ENCODE peak calls at places on chromosomes 16 and 17, in eight cellular contexts. One of them, this sample, is unnamed.

GRCh38 chr17:48751733-48752398 is 23.3 kb upstream of the HOXB13 start:
- DNase-seq in D341Med: peak; percentile 42
- DNase-seq in AG04450: no peak
- DNase-seq in AG09319: no peak
- DNase-seq in left colon: no peak
- DNase-seq in iPS DF 6.9: no peak
- DNase-seq in T-helper 2 cell: no peak
- DNase-seq in WTC11: no peak
- DNase-seq in this sample: no peak

GRCh38 chr17:4945176-4945943 is 3.0 kb downstream of the PFN1 start:
- DNase-seq in D341Med: no peak
- DNase-seq in AG04450: peak; percentile 75
- DNase-seq in AG09319: peak; percentile 68
- DNase-seq in left colon: peak; percentile 78
- DNase-seq in iPS DF 6.9: no peak
- DNase-seq in T-helper 2 cell: peak; percentile 87
- DNase-seq in WTC11: no peak
- DNase-seq in this sample: no peak

GRCh38 chr17:48103379-48103715 is 2.1 kb upstream of the CBX1 start:
- DNase-seq in D341Med: no peak
- DNase-seq in AG04450: no peak
- DNase-seq in AG09319: no peak
- DNase-seq in left colon: no peak
- DNase-seq in iPS DF 6.9: no peak
- DNase-seq in T-helper 2 cell: no peak
- DNase-seq in WTC11: no peak
- DNase-seq in this sample: peak; percentile 81

GRCh38 chr17:8063761-8064589 is 23.5 kb downstream of the ALOX12B start:
- DNase-seq in D341Med: no peak
- DNase-seq in AG04450: no peak
- DNase-seq in AG09319: no peak
- DNase-seq in left colon: no peak
- DNase-seq in iPS DF 6.9: no peak
- DNase-seq in T-helper 2 cell: no peak
- DNase-seq in WTC11: peak; percentile 39
- DNase-seq in this sample: no peak

GRCh38 chr16:88476203-88476602 is 23.1 kb downstream of the ZFPM1 start:
- DNase-seq in D341Med: no peak
- DNase-seq in AG04450: no peak
- DNase-seq in AG09319: no peak
- DNase-seq in left colon: no peak
- DNase-seq in iPS DF 6.9: no peak
- DNase-seq in T-helper 2 cell: no peak
- DNase-seq in WTC11: no peak
- DNase-seq in this sample: no peak

GRCh38 chr16:50313596-50314483 is 47.5 kb downstream of the ADCY7 start:
- DNase-seq in D341Med: peak; percentile 15
- DNase-seq in AG04450: no peak
- DNase-seq in AG09319: no peak
- DNase-seq in left colon: no peak
- DNase-seq in iPS DF 6.9: no peak
- DNase-seq in T-helper 2 cell: peak; percentile 88
- DNase-seq in WTC11: no peak
- DNase-seq in this sample: no peak

GRCh38 chr17:27259356-27259755 is 34.6 kb upstream of the WSB1 start:
- DNase-seq in D341Med: no peak
- DNase-seq in AG04450: no peak
- DNase-seq in AG09319: no peak
- DNase-seq in left colon: no peak
- DNase-seq in iPS DF 6.9: no peak
- DNase-seq in T-helper 2 cell: no peak
- DNase-seq in WTC11: no peak
- DNase-seq in this sample: no peak

GRCh38 chr17:17416400-17417360 is 60.1 kb upstream of the MED9 start:
- DNase-seq in D341Med: no peak
- DNase-seq in AG04450: no peak
- DNase-seq in AG09319: peak; percentile 34
- DNase-seq in left colon: no peak
- DNase-seq in iPS DF 6.9: no peak
- DNase-seq in T-helper 2 cell: peak; percentile 62
- DNase-seq in WTC11: no peak
- DNase-seq in this sample: no peak

GRCh38 chr16:54409982-54410381 is 123.4 kb upstream of the IRX3 start:
- DNase-seq in D341Med: no peak
- DNase-seq in AG04450: no peak
- DNase-seq in AG09319: no peak
- DNase-seq in left colon: no peak
- DNase-seq in iPS DF 6.9: no peak
- DNase-seq in T-helper 2 cell: no peak
- DNase-seq in WTC11: no peak
- DNase-seq in this sample: no peak

GRCh38 chr16:57728336-57729181 is 7.0 kb upstream of the KATNB1 start:
- DNase-seq in D341Med: peak; percentile 2
- DNase-seq in AG04450: no peak
- DNase-seq in AG09319: no peak
- DNase-seq in left colon: no peak
- DNase-seq in iPS DF 6.9: no peak
- DNase-seq in T-helper 2 cell: no peak
- DNase-seq in WTC11: no peak
- DNase-seq in this sample: no peak

GRCh38 chr16:4925791-4926190 is 11.2 kb downstream of the PPL start:
- DNase-seq in D341Med: no peak
- DNase-seq in AG04450: no peak
- DNase-seq in AG09319: no peak
- DNase-seq in left colon: no peak
- DNase-seq in iPS DF 6.9: no peak
- DNase-seq in T-helper 2 cell: no peak
- DNase-seq in WTC11: no peak
- DNase-seq in this sample: no peak

GRCh38 chr17:64728041-64728695 is 66.1 kb upstream of the SMURF2 start:
- DNase-seq in D341Med: no peak
- DNase-seq in AG04450: no peak
- DNase-seq in AG09319: no peak
- DNase-seq in left colon: no peak
- DNase-seq in iPS DF 6.9: no peak
- DNase-seq in T-helper 2 cell: no peak
- DNase-seq in WTC11: no peak
- DNase-seq in this sample: no peak

GRCh38 chr17:8312726-8313600 is 2.9 kb downstream of the ARHGEF15 start:
- DNase-seq in D341Med: no peak
- DNase-seq in AG04450: no peak
- DNase-seq in AG09319: no peak
- DNase-seq in left colon: no peak
- DNase-seq in iPS DF 6.9: no peak
- DNase-seq in T-helper 2 cell: no peak
- DNase-seq in WTC11: no peak
- DNase-seq in this sample: no peak

GRCh38 chr16:3216263-3216640 is 18.7 kb downstream of the ZNF200 start:
- DNase-seq in D341Med: no peak
- DNase-seq in AG04450: no peak
- DNase-seq in AG09319: no peak
- DNase-seq in left colon: no peak
- DNase-seq in iPS DF 6.9: no peak
- DNase-seq in T-helper 2 cell: no peak
- DNase-seq in WTC11: no peak
- DNase-seq in this sample: no peak

GRCh38 chr16:57462209-57462977 is at the start of gene POLR2C:
- DNase-seq in D341Med: peak; percentile 92
- DNase-seq in AG04450: peak; percentile 51
- DNase-seq in AG09319: peak; percentile 47
- DNase-seq in left colon: peak; percentile 92
- DNase-seq in iPS DF 6.9: peak; percentile 76
- DNase-seq in T-helper 2 cell: peak; percentile 94
- DNase-seq in WTC11: peak; percentile 94
- DNase-seq in this sample: peak; percentile 85

GRCh38 chr16:86671486-86672214 is 93.3 kb downstream of the FOXL1 start:
- DNase-seq in D341Med: no peak
- DNase-seq in AG04450: no peak
- DNase-seq in AG09319: no peak
- DNase-seq in left colon: no peak
- DNase-seq in iPS DF 6.9: no peak
- DNase-seq in T-helper 2 cell: no peak
- DNase-seq in WTC11: no peak
- DNase-seq in this sample: no peak

GRCh38 chr17:62724398-62725146 is 83.5 kb downstream of the MARCHF10 start:
- DNase-seq in D341Med: no peak
- DNase-seq in AG04450: no peak
- DNase-seq in AG09319: no peak
- DNase-seq in left colon: peak; percentile 33
- DNase-seq in iPS DF 6.9: no peak
- DNase-seq in T-helper 2 cell: peak; percentile 91
- DNase-seq in WTC11: no peak
- DNase-seq in this sample: no peak

GRCh38 chr17:43418441-43419374 is 19.9 kb downstream of the ARL4D start:
- DNase-seq in D341Med: peak; percentile 76
- DNase-seq in AG04450: peak; percentile 59
- DNase-seq in AG09319: peak; percentile 42
- DNase-seq in left colon: peak; percentile 26
- DNase-seq in iPS DF 6.9: no peak
- DNase-seq in T-helper 2 cell: no peak
- DNase-seq in WTC11: no peak
- DNase-seq in this sample: no peak

GRCh38 chr17:83156408-83156807 is 77.0 kb downstream of the METRNL start:
- DNase-seq in D341Med: peak; percentile 14
- DNase-seq in AG04450: no peak
- DNase-seq in AG09319: no peak
- DNase-seq in left colon: no peak
- DNase-seq in iPS DF 6.9: no peak
- DNase-seq in T-helper 2 cell: no peak
- DNase-seq in WTC11: no peak
- DNase-seq in this sample: no peak

This sample was measured in KG1.